ENCODE peak calls at places on chromosomes 6 and 20, in eight cellular contexts. B is NCI-H2171; I is T-helper 2 cell; E is GM04503; S is left colon; Z is NCI-H2107; U is hepatocyte; N is activated T-cell treated with anti-CD3 and anti-CD28 coated beads, Interleukin-2, amount 50 U/mL, for 72 hours. A is an unnamed sample.

GRCh38 chr6:91606148-91606901 is 1019.5 kb upstream of the MAP3K7 start:
- DNase-seq in E (no peak), I (no peak), U (no peak), S (no peak), B (no peak), N (no peak), Z (no peak), A (no peak)

GRCh38 chr20:62900052-62900691 is 26.1 kb downstream of the DIDO1 start:
- DNase-seq in B (peak; percentile 71), N (peak; percentile 72), E (no peak), S (peak; percentile 80), U (peak; percentile 87), I (peak; percentile 43), Z (peak; percentile 30), A (peak; percentile 82)

GRCh38 chr6:170186006-170186908 is 104.6 kb downstream of the DLL1 start:
- DNase-seq in N (no peak), S (no peak), E (no peak), I (no peak), U (no peak), B (no peak), Z (no peak), A (no peak)

GRCh38 chr20:17525650-17526049 is 5.5 kb downstream of the BFSP1 start:
- DNase-seq in N (no peak), I (no peak), U (peak; percentile 44), Z (no peak), S (no peak), E (no peak), B (no peak), A (no peak)

GRCh38 chr6:138160329-138161117 is 1.2 kb upstream of the ARFGEF3 start:
- DNase-seq in S (no peak), E (no peak), N (no peak), U (no peak), B (no peak), I (no peak), Z (no peak), A (no peak)

GRCh38 chr6:17167327-17167979 is 65.6 kb downstream of the STMND1 start:
- DNase-seq in U (peak; percentile 69), B (no peak), I (no peak), N (no peak), E (no peak), S (peak; percentile 50), Z (peak; percentile 0), A (no peak)

GRCh38 chr20:3658708-3659491 is 4.3 kb downstream of the GFRA4 start:
- DNase-seq in U (no peak), B (no peak), S (no peak), I (no peak), E (no peak), N (peak; percentile 24), Z (no peak), A (no peak)

GRCh38 chr6:48628316-48628715 is 517.3 kb upstream of the PTCHD4 start:
- DNase-seq in U (no peak), E (no peak), I (no peak), N (no peak), S (no peak), B (no peak), Z (no peak), A (no peak)

GRCh38 chr6:157222201-157222981 is 100.9 kb downstream of the TMEM242 start:
- DNase-seq in U (no peak), Z (no peak), I (no peak), E (no peak), S (no peak), N (no peak), B (no peak), A (no peak)

GRCh38 chr6:109671721-109672120 is 19.3 kb downstream of the AK9 start:
- DNase-seq in B (no peak), N (no peak), I (no peak), Z (no peak), U (no peak), S (no peak), E (no peak), A (no peak)

GRCh38 chr6:139027620-139028182 is 844 bp upstream of the ABRACL start:
- DNase-seq in Z (no peak), N (peak; percentile 63), U (peak; percentile 72), S (peak; percentile 49), E (no peak), I (no peak), B (peak; percentile 50), A (no peak)

GRCh38 chr6:73309534-73309783 is 44.6 kb downstream of the DPPA5 start:
- DNase-seq in E (no peak), B (no peak), I (no peak), U (no peak), Z (no peak), S (no peak), N (no peak), A (no peak)

GRCh38 chr6:34246563-34247391 is 2.0 kb downstream of the SMIM29 start:
- DNase-seq in Z (no peak), I (no peak), S (peak; percentile 48), E (no peak), B (peak; percentile 83), U (peak; percentile 47), N (peak; percentile 72), A (peak; percentile 68)

GRCh38 chr6:39137235-39137634 is 22.2 kb upstream of the SAYSD1 start:
- DNase-seq in Z (no peak), N (peak; percentile 43), B (no peak), S (peak; percentile 47), E (no peak), U (peak; percentile 81), I (no peak), A (peak; percentile 55)

GRCh38 chr6:11337306-11337705 is 104.8 kb upstream of the NEDD9 start:
- DNase-seq in N (no peak), Z (no peak), I (no peak), S (no peak), B (no peak), U (no peak), E (no peak), A (no peak)

GRCh38 chr20:32444474-32445220 is 86.5 kb downstream of the ASXL1 start:
- DNase-seq in N (no peak), I (no peak), U (no peak), Z (no peak), B (no peak), S (no peak), E (no peak), A (no peak)

GRCh38 chr6:116115781-116116180 is 10.2 kb downstream of the COL10A1 start:
- DNase-seq in U (no peak), E (no peak), Z (no peak), B (peak; percentile 2), S (no peak), N (no peak), I (no peak), A (no peak)

GRCh38 chr6:144315226-144315980 is 30.3 kb downstream of the UTRN start:
- DNase-seq in S (no peak), Z (no peak), N (no peak), I (no peak), E (no peak), U (no peak), B (no peak), A (no peak)

GRCh38 chr6:135675862-135676261 is 175.6 kb upstream of the PDE7B start:
- DNase-seq in N (peak; percentile 50), U (peak; percentile 80), E (no peak), Z (peak; percentile 32), I (no peak), B (no peak), S (no peak), A (no peak)

GRCh38 chr20:60589624-60590023 is 631.4 kb downstream of the CDH26 start:
- DNase-seq in Z (no peak), I (no peak), E (no peak), B (no peak), U (peak; percentile 34), N (no peak), S (no peak), A (no peak)

GRCh38 chr6:107320126-107320525 is 139.2 kb downstream of the PDSS2 start:
- DNase-seq in E (no peak), N (no peak), Z (no peak), I (no peak), B (no peak), U (no peak), S (no peak), A (no peak)

GRCh38 chr20:44637490-44638372 is 13.8 kb downstream of the ADA start:
- DNase-seq in B (no peak), Z (no peak), N (no peak), E (no peak), S (no peak), U (no peak), I (no peak), A (no peak)

GRCh38 chr6:28336284-28337024 is 506 bp upstream of the ZSCAN31 start:
- DNase-seq in E (no peak), B (peak; percentile 15), Z (peak; percentile 4), S (peak; percentile 45), U (peak; percentile 69), N (peak; percentile 8), I (no peak), A (no peak)

GRCh38 chr6:41214559-41215238 is 13.4 kb upstream of the TREML4 start:
- DNase-seq in U (peak; percentile 71), E (no peak), Z (no peak), B (no peak), S (no peak), I (no peak), N (no peak), A (no peak)

GRCh38 chr6:157383471-157383870 is 2.5 kb downstream of the ZDHHC14 start:
- DNase-seq in U (no peak), Z (no peak), S (no peak), B (no peak), I (no peak), N (no peak), E (no peak), A (no peak)

GRCh38 chr6:131250121-131250520 is 114.9 kb downstream of the AKAP7 start:
- DNase-seq in B (no peak), U (peak; percentile 75), E (no peak), N (peak; percentile 5), S (peak; percentile 77), Z (no peak), I (no peak), A (no peak)

GRCh38 chr6:34459899-34460593 is 5.8 kb upstream of the PACSIN1 start:
- DNase-seq in U (peak; percentile 75), N (peak; percentile 54), Z (no peak), E (no peak), S (peak; percentile 47), I (no peak), B (peak; percentile 10), A (peak; percentile 23)

GRCh38 chr20:19952392-19952791 is 64.8 kb upstream of the NAA20 start:
- DNase-seq in E (no peak), B (no peak), Z (no peak), U (no peak), S (no peak), N (no peak), I (no peak), A (no peak)

GRCh38 chr6:155187994-155188706 is 75.7 kb upstream of the CLDN20 start:
- DNase-seq in I (no peak), B (no peak), S (no peak), U (peak; percentile 21), N (no peak), Z (no peak), E (no peak), A (no peak)

GRCh38 chr6:119493980-119494379 is 144.4 kb upstream of the MAN1A1 start:
- DNase-seq in B (no peak), U (no peak), I (no peak), S (no peak), E (no peak), N (no peak), Z (no peak), A (no peak)

GRCh38 chr6:135583256-135583758 is 85.8 kb upstream of the AHI1 start:
- DNase-seq in N (no peak), S (no peak), I (no peak), Z (no peak), E (no peak), B (no peak), U (no peak), A (no peak)

GRCh38 chr6:122712093-122712863 is 67.2 kb upstream of the FABP7 start:
- DNase-seq in E (no peak), N (no peak), Z (no peak), I (no peak), U (no peak), B (no peak), S (no peak), A (no peak)

GRCh38 chr6:169168302-169168630 is 85.4 kb downstream of the THBS2 start:
- DNase-seq in S (no peak), I (no peak), E (no peak), Z (no peak), B (no peak), N (no peak), U (no peak), A (no peak)

GRCh38 chr20:5024982-5025381 is 23.7 kb upstream of the SLC23A2 start:
- DNase-seq in U (no peak), S (no peak), B (no peak), Z (no peak), N (no peak), I (no peak), E (no peak), A (no peak)